ENCODE peak calls at places on chromosomes 16 and 17, in nine cellular contexts. U is OCI-LY7; V is GF-D8; D is retina; H is right cardiac atrium; F is MM.1S; C is AG09319; W is stimulated activated CD4-positive, alpha-beta T cell treated with anti-CD3 and anti-CD28 coated beads, Interleukin-1b, Interleukin-23, amount 100 ng/mL, for 24 hours; B is head of caudate nucleus. M is an unnamed sample.

GRCh38 chr17:43822566-43823190 is 10.3 kb downstream of the MPP3 start:
- DNase-seq in U (no peak), V (no peak), D (no peak), H (no peak), F (no peak), C (no peak), W (no peak), B (no peak), M (no peak)

GRCh38 chr16:85674828-85675227 is 13.9 kb downstream of the GINS2 start:
- DNase-seq in U (no peak), V (no peak), D (no peak), H (no peak), F (peak; percentile 58), C (no peak), W (no peak), B (no peak), M (no peak)

GRCh38 chr17:8192070-8192815 is 2.3 kb upstream of the BORCS6 start:
- DNase-seq in U (peak; percentile 91), V (no peak), D (peak; percentile 89), H (peak; percentile 85), F (peak; percentile 86), C (no peak), W (no peak), B (peak; percentile 99), M (peak; percentile 73)

GRCh38 chr17:77741109-77741508 is 217.4 kb upstream of the TNRC6C start:
- DNase-seq in U (peak; percentile 37), V (no peak), D (no peak), H (no peak), F (no peak), C (no peak), W (no peak), B (no peak), M (no peak)

GRCh38 chr16:80788016-80788415 is 16.4 kb downstream of the CDYL2 start:
- DNase-seq in U (no peak), V (no peak), D (no peak), H (no peak), F (no peak), C (no peak), W (no peak), B (no peak), M (no peak)

GRCh38 chr17:49567871-49568694 is 7.6 kb upstream of the NXPH3 start:
- DNase-seq in U (peak; percentile 83), V (peak; percentile 23), D (peak; percentile 93), H (peak; percentile 96), F (peak; percentile 78), C (no peak), W (peak; percentile 79), B (peak; percentile 96), M (peak; percentile 95)

GRCh38 chr16:28549301-28549899 is 4.3 kb upstream of the SGF29 start:
- DNase-seq in U (peak; percentile 66), V (peak; percentile 14), D (no peak), H (no peak), F (peak; percentile 41), C (no peak), W (no peak), B (no peak), M (no peak)

GRCh38 chr16:84196727-84197486 is 6.0 kb downstream of the ADAD2 start:
- DNase-seq in U (no peak), V (no peak), D (no peak), H (no peak), F (no peak), C (no peak), W (no peak), B (no peak), M (no peak)

GRCh38 chr16:12392585-12393089 is 411.1 kb downstream of the CPPED1 start:
- DNase-seq in U (no peak), V (no peak), D (no peak), H (no peak), F (no peak), C (no peak), W (no peak), B (no peak), M (no peak)

GRCh38 chr16:58001781-58002410 is 689 bp downstream of the USB1 start:
- DNase-seq in U (peak; percentile 19), V (no peak), D (no peak), H (no peak), F (no peak), C (no peak), W (no peak), B (no peak), M (peak; percentile 15)

GRCh38 chr17:75679706-75680201 is 12.6 kb downstream of the SAP30BP start:
- DNase-seq in U (no peak), V (no peak), D (no peak), H (peak; percentile 67), F (no peak), C (no peak), W (no peak), B (peak; percentile 85), M (peak; percentile 77)

GRCh38 chr17:45326566-45326965 is 9.7 kb upstream of the MAP3K14 start:
- DNase-seq in U (no peak), V (no peak), D (no peak), H (no peak), F (no peak), C (no peak), W (no peak), B (no peak), M (no peak)

M was measured in kidney.